ENCODE peak calls at places on chromosomes 3 and 15, in four cellular contexts. B is K562, M is HepG2, K is GM12878. A is an unnamed sample.

GRCh38 chr15:52143862-52144261 is 31.3 kb upstream of the BCL2L10 start:
- DNase-seq in K (no peak), B (peak), M (peak), A (no peak)

GRCh38 chr3:151871639-151872468 is 1.6 kb upstream of the SUCNR1 start:
- DNase-seq in K (peak), M (no peak), B (peak), A (no peak)

GRCh38 chr3:151905647-151906046 is 32.2 kb downstream of the SUCNR1 start:
- DNase-seq in K (no peak), B (no peak), M (no peak), A (no peak)

GRCh38 chr3:46926871-46927717 is 49.5 kb downstream of the CCDC12 start:
- DNase-seq in M (no peak), B (no peak), K (peak), A (no peak)

GRCh38 chr15:88882745-88883144 is 12.6 kb downstream of the HAPLN3 start:
- DNase-seq in K (no peak), B (no peak), M (no peak), A (no peak)

GRCh38 chr15:65223996-65224395 is 12.7 kb upstream of the CILP start:
- DNase-seq in M (no peak), K (no peak), B (no peak), A (no peak)

GRCh38 chr3:16802382-16802781 is 82.4 kb upstream of the PLCL2 start:
- DNase-seq in B (no peak), K (no peak), M (no peak), A (no peak)

GRCh38 chr15:94704946-94705345 is 473.6 kb downstream of the MCTP2 start:
- DNase-seq in M (no peak), K (no peak), B (no peak), A (no peak)

GRCh38 chr3:125585595-125586223 is 9.6 kb downstream of the OSBPL11 start:
- DNase-seq in B (peak), M (peak), K (no peak), A (no peak)

GRCh38 chr3:73497646-73498406 is 126.9 kb downstream of the PDZRN3 start:
- DNase-seq in K (no peak), M (no peak), B (no peak), A (no peak)

GRCh38 chr15:54582863-54583643 is 604.8 kb downstream of the UNC13C start:
- DNase-seq in K (peak), B (no peak), M (no peak), A (no peak)

GRCh38 chr3:50572158-50572557 is 2.8 kb downstream of the HEMK1 start:
- DNase-seq in K (no peak), M (peak), B (peak), A (no peak)

GRCh38 chr15:41573396-41573795 is 14.4 kb downstream of the TYRO3 start:
- DNase-seq in K (no peak), B (no peak), M (no peak), A (no peak)

GRCh38 chr15:75306188-75306587 is 23.6 kb downstream of the GOLGA6D start:
- DNase-seq in K (no peak), B (no peak), M (no peak), A (no peak)

GRCh38 chr3:186520957-186521842 is 23.0 kb downstream of the CRYGS start:
- DNase-seq in B (no peak), M (no peak), K (peak), A (no peak)

GRCh38 chr3:62557450-62557849 is 184.1 kb upstream of the FEZF2 start:
- DNase-seq in M (no peak), B (no peak), K (no peak), A (no peak)

GRCh38 chr3:11606090-11606784 is 37.5 kb downstream of the VGLL4 start:
- DNase-seq in K (no peak), M (no peak), B (no peak), A (no peak)

GRCh38 chr3:17932372-17932771 is 189.9 kb upstream of the TBC1D5 start:
- DNase-seq in K (no peak), M (no peak), B (no peak), A (no peak)

GRCh38 chr3:17939157-17939556 is 196.7 kb upstream of the TBC1D5 start:
- DNase-seq in M (no peak), B (no peak), K (no peak), A (no peak)

GRCh38 chr3:17937081-17937480 is 194.7 kb upstream of the TBC1D5 start:
- DNase-seq in K (no peak), M (no peak), B (no peak), A (no peak)

GRCh38 chr3:17938313-17938712 is 195.9 kb upstream of the TBC1D5 start:
- DNase-seq in M (no peak), K (no peak), B (no peak), A (no peak)

GRCh38 chr3:17935217-17935616 is 192.8 kb upstream of the TBC1D5 start:
- DNase-seq in K (no peak), B (no peak), M (no peak), A (no peak)
- TF ChIP-seq HDAC6 in K (no peak), B (no peak), M (no peak), A (no peak)

GRCh38 chr15:28955686-28956421 is 70.1 kb downstream of the APBA2 start:
- DNase-seq in M (no peak), K (no peak), B (no peak), A (peak)

GRCh38 chr15:28953573-28954195 is 67.9 kb downstream of the APBA2 start:
- DNase-seq in K (no peak), B (no peak), M (no peak), A (no peak)

GRCh38 chr15:28956491-28956890 is 70.7 kb downstream of the APBA2 start:
- DNase-seq in M (no peak), K (no peak), B (no peak), A (peak)

GRCh38 chr15:28954466-28955159 is 68.8 kb downstream of the APBA2 start:
- DNase-seq in B (no peak), K (no peak), M (no peak), A (no peak)

DNA sequence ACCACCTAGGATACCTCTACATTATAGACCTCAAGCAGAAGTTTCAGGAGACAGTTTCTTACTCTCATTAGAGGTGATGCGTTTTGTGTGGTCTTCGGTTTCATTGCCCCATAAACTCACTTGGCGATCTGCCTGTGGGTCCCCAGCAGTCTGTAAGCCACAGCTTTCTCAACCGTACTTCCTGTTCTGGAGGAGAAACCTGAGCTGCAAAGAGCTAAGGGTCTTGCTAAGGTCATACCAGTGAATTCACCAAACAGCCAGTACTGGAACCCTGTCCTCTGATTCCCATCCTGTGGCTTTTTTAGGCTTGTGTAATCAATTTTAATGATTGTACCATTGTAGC is 69.4 kb downstream of the APBA2 start:
- DNase-seq in B (no peak), K (peak), M (no peak), A (peak)
- TF ChIP-seq CREB1 in B (no peak), K (no peak), M (no peak), A (no peak)

DNA sequence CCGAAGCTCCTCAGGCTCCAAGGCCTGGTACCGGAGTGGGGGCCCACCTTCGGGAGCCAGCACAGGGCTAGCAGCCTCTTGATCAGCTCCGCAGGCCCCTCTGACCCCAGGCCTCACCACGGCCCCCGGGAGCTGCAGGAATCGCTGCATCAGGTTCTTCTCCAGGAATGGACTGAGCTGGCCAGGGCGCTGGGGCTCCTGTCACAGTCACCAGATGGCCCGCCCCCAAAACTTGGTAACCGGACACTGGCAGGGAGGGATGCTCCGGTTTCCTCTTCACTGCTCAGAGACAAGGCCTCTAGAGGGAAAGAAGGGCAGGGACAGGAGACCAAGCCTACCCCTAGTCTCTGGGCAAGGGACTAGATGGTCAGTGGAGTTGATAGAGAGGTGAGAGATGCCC is 9.9 kb downstream of the AP3B2 start:
- DNase-seq in B (no peak), K (no peak), M (no peak), A (peak)
- TF ChIP-seq HDAC6 in B (no peak), K (no peak), M (no peak), A (no peak)

DNA sequence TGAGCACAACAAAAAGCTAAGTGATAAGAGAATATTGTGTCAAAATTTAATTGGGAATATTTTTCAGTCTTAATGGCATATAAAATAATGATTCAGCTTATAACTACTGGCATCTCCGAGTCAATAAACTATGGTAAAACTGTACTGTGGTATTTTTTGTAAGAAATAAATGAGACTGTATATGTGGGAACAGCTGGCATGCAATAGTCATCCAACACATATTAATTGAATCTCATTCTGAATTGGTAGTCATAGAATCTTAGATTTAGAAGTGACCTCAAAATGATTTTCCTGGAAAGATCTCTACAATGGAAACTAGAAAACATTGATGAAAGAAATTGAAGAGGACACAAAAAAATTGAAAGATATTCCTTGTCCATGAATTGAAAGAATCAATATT is 133.4 kb upstream of the SLC7A14 start:
- DNase-seq in K (no peak), B (no peak), M (no peak), A (no peak)
- TF ChIP-seq CREB1 in K (no peak), B (no peak), M (no peak), A (no peak)

GRCh38 chr3:132136334-132136716 is 101.5 kb upstream of the CPNE4 start:
- DNase-seq in M (no peak), K (no peak), B (no peak), A (no peak)
- TF ChIP-seq HDAC6 in M (no peak), K (no peak), B (no peak), A (no peak)

GRCh38 chr3:156744631-156745030 is 70.2 kb downstream of the TIPARP start:
- DNase-seq in M (peak), B (no peak), K (no peak), A (no peak)

GRCh38 chr3:156739976-156740375 is 65.6 kb downstream of the TIPARP start:
- DNase-seq in B (no peak), M (no peak), K (no peak), A (no peak)

GRCh38 chr3:156743859-156744258 is 69.5 kb downstream of the TIPARP start:
- DNase-seq in M (no peak), K (no peak), B (no peak), A (no peak)

GRCh38 chr3:156742401-156742800 is 68.0 kb downstream of the TIPARP start:
- DNase-seq in K (no peak), B (no peak), M (no peak), A (no peak)

DNA sequence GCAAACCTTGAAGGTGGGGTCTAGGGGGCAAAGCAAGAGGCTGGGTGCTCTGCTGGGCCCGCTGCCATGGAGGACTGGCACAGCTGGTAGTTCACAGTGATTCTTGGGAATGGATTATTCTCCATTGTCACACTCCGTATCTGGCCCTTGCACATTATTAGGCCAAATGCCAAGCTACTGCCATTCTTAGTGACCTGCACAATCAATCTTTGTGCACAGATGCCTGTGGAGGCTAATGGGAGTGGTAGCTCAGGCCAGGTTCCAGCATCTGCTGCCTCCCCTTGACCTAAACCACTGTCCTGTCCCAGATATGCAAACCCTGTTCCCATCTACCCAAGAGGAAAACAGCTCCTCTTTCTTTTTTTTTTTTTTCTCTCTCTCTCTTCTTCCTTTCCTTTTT is 67.5 kb downstream of the TIPARP start:
- DNase-seq in K (no peak), M (no peak), B (no peak), A (no peak)
- TF ChIP-seq CREB1 in K (no peak), M (no peak), B (no peak), A (no peak)

DNA sequence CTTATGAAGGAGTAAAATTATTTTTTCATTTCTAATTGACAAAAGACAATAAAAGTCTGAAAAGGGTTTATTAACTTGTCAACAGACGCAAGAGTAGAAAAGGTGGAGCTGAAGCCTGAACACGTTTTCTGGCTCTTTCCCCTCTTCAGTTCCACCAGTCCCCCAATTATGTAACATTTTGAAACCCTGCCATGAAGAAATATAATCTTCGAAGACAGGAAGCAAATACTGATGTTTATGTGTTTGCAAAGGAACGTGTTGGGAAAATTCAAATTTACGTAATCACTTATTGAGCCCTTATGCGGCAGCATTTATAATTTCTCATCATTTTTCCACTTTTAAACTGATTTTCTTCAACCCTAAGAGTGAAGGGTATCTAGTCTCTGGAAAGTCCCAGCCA is 767 bp downstream of the AP3S2 start:
- DNase-seq in K (no peak), B (no peak), M (no peak), A (no peak)
- TF ChIP-seq HDAC6 in K (no peak), B (no peak), M (no peak), A (no peak)